ENCODE peak calls at places on chromosomes 16 and 17, in four cellular contexts. One of them, this sample, is unnamed.

GRCh38 chr16:48378836-48379235 is 6.4 kb downstream of the SIAH1 start:
- DNase-seq in A549: no peak
- DNase-seq in adrenal gland: no peak
- DNase-seq in ovary: no peak
- DNase-seq in this sample: no peak

GRCh38 chr17:59154721-59155438 is at the start of gene SKA2:
- DNase-seq in A549: peak
- DNase-seq in adrenal gland: no peak
- DNase-seq in ovary: peak
- DNase-seq in this sample: peak

GRCh38 chr17:73742915-73743314 is 98.7 kb upstream of the SDK2 start:
- DNase-seq in A549: no peak
- DNase-seq in adrenal gland: no peak
- DNase-seq in ovary: no peak
- DNase-seq in this sample: no peak

GRCh38 chr17:61464121-61464905 is 12.1 kb downstream of the TBX4 start:
- DNase-seq in A549: no peak
- DNase-seq in adrenal gland: no peak
- DNase-seq in ovary: no peak
- DNase-seq in this sample: no peak

GRCh38 chr17:28147026-28147425 is 104.5 kb downstream of the NLK start:
- DNase-seq in A549: no peak
- DNase-seq in adrenal gland: peak
- DNase-seq in ovary: no peak
- DNase-seq in this sample: no peak

GRCh38 chr16:17205279-17206139 is 265.3 kb downstream of the XYLT1 start:
- DNase-seq in A549: no peak
- DNase-seq in adrenal gland: no peak
- DNase-seq in ovary: no peak
- DNase-seq in this sample: no peak

GRCh38 chr16:17261197-17261858 is 209.4 kb downstream of the XYLT1 start:
- DNase-seq in A549: no peak
- DNase-seq in adrenal gland: no peak
- DNase-seq in ovary: no peak
- DNase-seq in this sample: no peak

GRCh38 chr17:77966476-77966875 is 8.0 kb downstream of the TNRC6C start:
- DNase-seq in A549: no peak
- DNase-seq in adrenal gland: no peak
- DNase-seq in ovary: no peak
- DNase-seq in this sample: no peak

GRCh38 chr17:32627233-32628008 is 140.6 kb downstream of the CDK5R1 start:
- DNase-seq in A549: no peak
- DNase-seq in adrenal gland: peak
- DNase-seq in ovary: peak
- DNase-seq in this sample: no peak

GRCh38 chr17:3222505-3222904 is 15.0 kb downstream of the OR1A1 start:
- DNase-seq in A549: no peak
- DNase-seq in adrenal gland: no peak
- DNase-seq in ovary: no peak
- DNase-seq in this sample: no peak

GRCh38 chr17:29546085-29546484 is 20.8 kb downstream of the ABHD15 start:
- DNase-seq in A549: peak
- DNase-seq in adrenal gland: no peak
- DNase-seq in ovary: no peak
- DNase-seq in this sample: no peak

GRCh38 chr17:65323055-65323454 is 185.9 kb downstream of the RGS9 start:
- DNase-seq in A549: no peak
- DNase-seq in adrenal gland: no peak
- DNase-seq in ovary: no peak
- DNase-seq in this sample: no peak

GRCh38 chr16:56368545-56368944 is 56.8 kb downstream of the AMFR start:
- DNase-seq in A549: no peak
- DNase-seq in adrenal gland: no peak
- DNase-seq in ovary: no peak
- DNase-seq in this sample: no peak

GRCh38 chr17:65092262-65092661 is 35.7 kb upstream of the GNA13 start:
- DNase-seq in A549: peak
- DNase-seq in adrenal gland: no peak
- DNase-seq in ovary: no peak
- DNase-seq in this sample: no peak

GRCh38 chr16:81583893-81584705 is 139.5 kb downstream of the CMIP start:
- DNase-seq in A549: peak
- DNase-seq in adrenal gland: peak
- DNase-seq in ovary: no peak
- DNase-seq in this sample: no peak

GRCh38 chr17:44546711-44547606 is 10.3 kb upstream of the FZD2 start:
- DNase-seq in A549: peak
- DNase-seq in adrenal gland: no peak
- DNase-seq in ovary: no peak
- DNase-seq in this sample: no peak

GRCh38 chr17:40425741-40426140 is 8.0 kb upstream of the TOP2A start:
- DNase-seq in A549: no peak
- DNase-seq in adrenal gland: no peak
- DNase-seq in ovary: no peak
- DNase-seq in this sample: no peak

GRCh38 chr17:40427002-40427491 is 9.4 kb upstream of the TOP2A start:
- DNase-seq in A549: no peak
- DNase-seq in adrenal gland: no peak
- DNase-seq in ovary: no peak
- DNase-seq in this sample: no peak

GRCh38 chr17:40419559-40420331 is 2.0 kb upstream of the TOP2A start:
- DNase-seq in A549: no peak
- DNase-seq in adrenal gland: no peak
- DNase-seq in ovary: no peak
- DNase-seq in this sample: no peak

GRCh38 chr17:40418428-40418706 is 671 bp upstream of the TOP2A start:
- DNase-seq in A549: no peak
- DNase-seq in adrenal gland: peak
- DNase-seq in ovary: no peak
- DNase-seq in this sample: no peak

GRCh38 chr17:40422990-40423611 is 5.4 kb upstream of the TOP2A start:
- DNase-seq in A549: peak
- DNase-seq in adrenal gland: no peak
- DNase-seq in ovary: no peak
- DNase-seq in this sample: no peak
- TF ChIP-seq CTCF in A549: peak
- TF ChIP-seq CTCF in adrenal gland: no peak
- TF ChIP-seq CTCF in ovary: no peak
- TF ChIP-seq CTCF in this sample: no peak

GRCh38 chr17:57954421-57955182 is 610 bp downstream of the CUEDC1 start:
- DNase-seq in A549: peak
- DNase-seq in adrenal gland: peak
- DNase-seq in ovary: peak
- DNase-seq in this sample: peak
- TF ChIP-seq POLR2A in A549: peak
- TF ChIP-seq POLR2A in adrenal gland: no peak
- TF ChIP-seq POLR2A in ovary: peak
- TF ChIP-seq POLR2A in this sample: peak

DNA sequence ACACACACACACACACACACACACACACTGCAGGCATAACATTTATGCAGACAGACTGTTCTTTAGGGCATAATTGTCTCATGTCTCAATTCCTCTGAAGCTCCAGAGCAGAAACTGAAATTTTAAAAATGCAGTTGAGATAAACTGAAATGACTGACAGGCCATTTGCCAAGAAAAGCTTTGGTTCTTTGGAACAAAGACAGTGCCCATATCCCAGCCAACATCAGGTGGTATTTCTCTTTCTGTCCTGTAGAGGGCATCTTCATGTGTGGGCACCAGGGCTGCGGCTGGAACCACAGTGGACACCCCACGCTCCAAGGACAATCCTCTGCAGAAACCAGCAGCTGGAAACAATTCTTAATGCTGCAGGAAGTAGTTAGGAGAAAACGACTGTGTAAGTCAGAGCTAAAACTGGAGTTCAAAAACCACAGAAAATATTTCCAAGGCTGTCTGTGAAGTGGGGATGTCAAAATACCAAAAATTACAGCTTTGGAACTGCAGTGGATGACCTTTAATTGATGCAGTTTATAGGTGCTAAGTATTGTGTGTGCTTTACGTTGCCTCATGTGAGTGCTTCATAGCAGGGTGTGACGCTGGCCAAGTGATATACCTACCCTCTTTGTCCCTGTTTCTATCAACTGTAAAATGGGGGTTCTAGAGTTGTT is 10.6 kb upstream of the MEFV start:
- DNase-seq in A549: peak
- DNase-seq in adrenal gland: peak
- DNase-seq in ovary: no peak
- DNase-seq in this sample: no peak
- TF ChIP-seq CTCF in A549: peak
- TF ChIP-seq CTCF in adrenal gland: peak
- TF ChIP-seq CTCF in ovary: no peak
- TF ChIP-seq CTCF in this sample: no peak

DNA sequence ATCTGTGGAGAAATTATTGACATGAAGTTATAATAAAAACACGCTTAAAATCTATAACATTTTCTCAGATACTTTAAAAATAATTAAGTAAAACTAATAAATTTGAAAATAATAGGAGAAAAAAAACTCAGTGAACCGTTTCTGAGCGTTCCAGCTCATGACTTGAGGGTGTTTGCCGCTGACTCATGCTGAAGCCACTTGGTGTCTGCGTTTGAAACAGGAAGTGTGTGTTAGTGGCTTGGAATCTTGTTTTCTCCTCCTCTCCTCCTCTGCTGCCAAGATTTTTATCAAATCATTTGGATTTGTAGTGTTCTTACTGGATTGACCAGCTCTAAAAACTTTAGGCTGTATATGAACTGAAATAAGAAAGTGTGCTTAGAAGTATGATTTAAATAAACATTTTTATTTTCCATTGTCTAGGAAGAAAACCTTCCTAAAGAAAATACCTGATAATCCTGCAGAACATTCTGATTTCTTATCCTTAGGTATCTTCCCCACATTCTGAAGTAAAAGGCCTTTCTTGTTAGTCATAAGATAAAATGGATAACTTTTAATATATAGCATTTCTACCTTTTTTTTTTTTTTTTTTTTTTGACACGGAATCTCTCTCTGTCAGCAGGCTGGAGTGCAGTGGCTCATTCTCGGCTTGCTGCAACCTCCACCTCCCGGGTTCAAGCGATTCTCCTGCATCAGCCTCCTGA is 30.8 kb downstream of the USP10 start:
- DNase-seq in A549: peak
- DNase-seq in adrenal gland: peak
- DNase-seq in ovary: peak
- DNase-seq in this sample: peak
- TF ChIP-seq POLR2A in A549: no peak
- TF ChIP-seq POLR2A in adrenal gland: no peak
- TF ChIP-seq POLR2A in ovary: no peak
- TF ChIP-seq POLR2A in this sample: no peak

GRCh38 chr17:50591338-50591737 is 30.8 kb downstream of the CACNA1G start:
- DNase-seq in A549: no peak
- DNase-seq in adrenal gland: no peak
- DNase-seq in ovary: no peak
- DNase-seq in this sample: no peak

GRCh38 chr17:50596191-50597037 is 35.9 kb downstream of the CACNA1G start:
- DNase-seq in A549: no peak
- DNase-seq in adrenal gland: no peak
- DNase-seq in ovary: no peak
- DNase-seq in this sample: no peak

GRCh38 chr17:50594931-50595330 is 34.4 kb downstream of the CACNA1G start:
- DNase-seq in A549: no peak
- DNase-seq in adrenal gland: no peak
- DNase-seq in ovary: no peak
- DNase-seq in this sample: no peak

GRCh38 chr17:50593321-50593720 is 32.8 kb downstream of the CACNA1G start:
- DNase-seq in A549: no peak
- DNase-seq in adrenal gland: no peak
- DNase-seq in ovary: no peak
- DNase-seq in this sample: no peak

GRCh38 chr17:50594040-50594618 is 33.6 kb downstream of the CACNA1G start:
- DNase-seq in A549: no peak
- DNase-seq in adrenal gland: no peak
- DNase-seq in ovary: no peak
- DNase-seq in this sample: no peak
- TF ChIP-seq CTCF in A549: no peak
- TF ChIP-seq CTCF in adrenal gland: no peak
- TF ChIP-seq CTCF in ovary: no peak
- TF ChIP-seq CTCF in this sample: no peak

GRCh38 chr16:89020068-89020924 is 43.3 kb upstream of the CBFA2T3 start:
- DNase-seq in A549: no peak
- DNase-seq in adrenal gland: no peak
- DNase-seq in ovary: no peak
- DNase-seq in this sample: no peak
- TF ChIP-seq POLR2A in A549: no peak
- TF ChIP-seq POLR2A in adrenal gland: no peak
- TF ChIP-seq POLR2A in ovary: no peak
- TF ChIP-seq POLR2A in this sample: no peak

DNA sequence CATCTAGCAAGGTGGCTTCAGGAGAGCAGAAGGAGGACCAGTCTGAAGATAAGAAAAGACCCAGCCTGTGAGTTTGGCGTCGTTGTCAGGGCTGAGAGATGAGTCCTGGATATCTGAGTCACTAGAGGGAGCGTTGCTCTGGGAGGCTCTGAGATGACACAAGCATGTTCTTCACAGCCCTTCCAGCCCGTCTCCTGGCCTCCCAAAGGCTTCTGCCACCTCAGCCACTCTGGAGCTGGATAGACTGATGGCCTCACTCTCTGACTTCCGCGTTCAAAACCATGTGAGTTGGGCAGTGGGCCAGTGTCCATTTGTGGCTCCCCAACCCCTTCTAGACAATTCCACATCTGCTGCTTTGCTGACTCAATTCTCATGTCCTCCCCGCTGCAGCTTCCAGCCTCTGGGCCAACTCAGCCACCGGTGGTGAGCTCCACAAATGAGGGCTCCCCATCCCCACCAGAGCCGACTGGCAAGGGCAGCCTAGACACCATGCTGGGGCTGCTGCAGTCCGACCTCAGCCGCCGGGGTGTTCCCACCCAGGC is 2.3 kb downstream of the TGFB1I1 start:
- DNase-seq in A549: no peak
- DNase-seq in adrenal gland: no peak
- DNase-seq in ovary: no peak
- DNase-seq in this sample: no peak
- TF ChIP-seq CTCF in A549: no peak
- TF ChIP-seq CTCF in adrenal gland: no peak
- TF ChIP-seq CTCF in ovary: no peak
- TF ChIP-seq CTCF in this sample: no peak

GRCh38 chr17:17681187-17681743 is at the start of gene RAI1:
- DNase-seq in A549: peak
- DNase-seq in adrenal gland: peak
- DNase-seq in ovary: peak
- DNase-seq in this sample: peak

GRCh38 chr17:17681744-17682292 is 560 bp downstream of the RAI1 start:
- DNase-seq in A549: no peak
- DNase-seq in adrenal gland: peak
- DNase-seq in ovary: peak
- DNase-seq in this sample: peak

GRCh38 chr17:17683710-17684365 is 2.6 kb downstream of the RAI1 start:
- DNase-seq in A549: no peak
- DNase-seq in adrenal gland: no peak
- DNase-seq in ovary: no peak
- DNase-seq in this sample: no peak

GRCh38 chr17:17682293-17682736 is 1.1 kb downstream of the RAI1 start:
- DNase-seq in A549: peak
- DNase-seq in adrenal gland: no peak
- DNase-seq in ovary: no peak
- DNase-seq in this sample: peak

GRCh38 chr17:17682737-17683675 is 1.7 kb downstream of the RAI1 start:
- DNase-seq in A549: peak
- DNase-seq in adrenal gland: peak
- DNase-seq in ovary: peak
- DNase-seq in this sample: peak
- TF ChIP-seq POLR2A in A549: peak
- TF ChIP-seq POLR2A in adrenal gland: no peak
- TF ChIP-seq POLR2A in ovary: peak
- TF ChIP-seq POLR2A in this sample: no peak

This sample was measured in uterus.